ENCODE peak calls at places on chromosomes 16 and 17, in ten cellular contexts. V is pancreas; L is NCI-H1417; U is activated B cell treated with CpG ODN at 0.5 μM for 24 hours; M is NCI-H345; F is stimulated activated CD8-positive, alpha-beta memory T cell treated with anti-CD3 and anti-CD28 coated beads, Interleukin-7, amount 100 ng/mL, for 1 hour; I is NCI-H146; T is SHP77; O is GM04504; E is activated CD8-positive, alpha-beta memory T cell treated with anti-CD3 and anti-CD28 coated beads for 1 hour. G is an unnamed sample.
A peak's percentile ranks its signal among the peaks of the same experiment; 100 is the strongest.

GRCh38 chr17:57084361-57084801 is 665 bp upstream of the AKAP1 start:
- DNase-seq in V (no peak), L (no peak), U (no peak), M (no peak), F (no peak), I (no peak), T (no peak), O (no peak), E (no peak), G (no peak)

GRCh38 chr17:49926886-49927285 is 42.1 kb upstream of the DLX4 start:
- DNase-seq in V (no peak), L (no peak), U (no peak), M (no peak), F (no peak), I (no peak), T (no peak), O (no peak), E (no peak), G (no peak)

GRCh38 chr17:246851-247421 is 65.5 kb upstream of the DOC2B start:
- DNase-seq in V (peak; percentile 62), L (no peak), U (no peak), M (no peak), F (no peak), I (no peak), T (no peak), O (no peak), E (no peak), G (no peak)

GRCh38 chr17:15323147-15323546 is 18.2 kb downstream of the TEKT3 start:
- DNase-seq in V (no peak), L (no peak), U (no peak), M (no peak), F (no peak), I (no peak), T (no peak), O (no peak), E (no peak), G (no peak)

GRCh38 chr16:4869147-4869790 is 22.0 kb downstream of the UBN1 start:
- DNase-seq in V (no peak), L (no peak), U (no peak), M (no peak), F (no peak), I (no peak), T (no peak), O (no peak), E (no peak), G (no peak)

GRCh38 chr17:2027528-2028233 is 2.3 kb upstream of the DPH1 start:
- DNase-seq in V (no peak), L (no peak), U (no peak), M (no peak), F (no peak), I (no peak), T (no peak), O (no peak), E (no peak), G (no peak)

GRCh38 chr17:45855691-45856315 is 11.1 kb downstream of the SPPL2C start:
- DNase-seq in V (no peak), L (no peak), U (no peak), M (no peak), F (no peak), I (no peak), T (no peak), O (no peak), E (no peak), G (no peak)

GRCh38 chr16:72018470-72018869 is 9.9 kb downstream of the DHODH start:
- DNase-seq in V (no peak), L (no peak), U (no peak), M (no peak), F (no peak), I (no peak), T (no peak), O (no peak), E (no peak), G (no peak)

GRCh38 chr16:84950906-84951305 is 60.4 kb downstream of the ZDHHC7 start:
- DNase-seq in V (no peak), L (no peak), U (no peak), M (no peak), F (no peak), I (no peak), T (peak; percentile 89), O (no peak), E (no peak), G (peak; percentile 18)

GRCh38 chr16:12459401-12459791 is 344.3 kb downstream of the CPPED1 start:
- DNase-seq in V (no peak), L (no peak), U (peak; percentile 22), M (no peak), F (no peak), I (no peak), T (no peak), O (no peak), E (no peak), G (no peak)

GRCh38 chr17:61505846-61506627 is 53.8 kb downstream of the TBX4 start:
- DNase-seq in V (no peak), L (no peak), U (no peak), M (no peak), F (no peak), I (no peak), T (no peak), O (no peak), E (no peak), G (no peak)

GRCh38 chr17:45888392-45888791 is 6.0 kb upstream of the MAPT start:
- DNase-seq in V (no peak), L (no peak), U (no peak), M (no peak), F (no peak), I (no peak), T (no peak), O (no peak), E (no peak), G (no peak)

GRCh38 chr17:17855976-17856375 is 19.2 kb upstream of the SREBF1 start:
- DNase-seq in V (no peak), L (no peak), U (no peak), M (no peak), F (no peak), I (no peak), T (no peak), O (no peak), E (no peak), G (no peak)

GRCh38 chr17:79997004-79997673 is 38.5 kb downstream of the TBC1D16 start:
- DNase-seq in V (no peak), L (no peak), U (peak; percentile 41), M (peak; percentile 21), F (peak; percentile 28), I (no peak), T (no peak), O (no peak), E (peak; percentile 37), G (peak; percentile 81)

GRCh38 chr17:72422204-72422504 is 301.3 kb downstream of the SOX9 start:
- DNase-seq in V (no peak), L (no peak), U (no peak), M (no peak), F (no peak), I (no peak), T (no peak), O (no peak), E (no peak), G (no peak)

GRCh38 chr17:29145289-29146058 is 34.7 kb downstream of the MYO18A start:
- DNase-seq in V (no peak), L (peak; percentile 39), U (peak; percentile 36), M (peak; percentile 62), F (peak; percentile 34), I (peak; percentile 45), T (peak; percentile 71), O (peak; percentile 55), E (peak; percentile 26), G (peak; percentile 66)

GRCh38 chr17:5355416-5356129 is 63.9 kb downstream of the NUP88 start:
- DNase-seq in V (no peak), L (no peak), U (no peak), M (no peak), F (no peak), I (peak; percentile 33), T (no peak), O (no peak), E (no peak), G (no peak)

GRCh38 chr16:28974007-28974436 is 556 bp upstream of the SPNS1 start:
- DNase-seq in V (no peak), L (peak; percentile 66), U (no peak), M (peak; percentile 73), F (no peak), I (peak; percentile 81), T (peak; percentile 76), O (peak; percentile 45), E (no peak), G (no peak)

GRCh38 chr16:21150375-21151001 is at the start of gene DNAH3:
- DNase-seq in V (no peak), L (peak; percentile 72), U (no peak), M (peak; percentile 96), F (no peak), I (no peak), T (peak; percentile 57), O (no peak), E (no peak), G (no peak)

GRCh38 chr17:6627019-6627418 is 13.5 kb downstream of the KIAA0753 start:
- DNase-seq in V (no peak), L (no peak), U (no peak), M (no peak), F (no peak), I (no peak), T (no peak), O (no peak), E (no peak), G (no peak)

GRCh38 chr16:84806256-84806889 is 13.4 kb upstream of the CRISPLD2 start:
- DNase-seq in V (no peak), L (no peak), U (no peak), M (no peak), F (no peak), I (no peak), T (peak; percentile 84), O (no peak), E (no peak), G (no peak)

GRCh38 chr16:23283571-23283970 is 18.5 kb upstream of the SCNN1B start:
- DNase-seq in V (no peak), L (no peak), U (no peak), M (no peak), F (no peak), I (no peak), T (no peak), O (no peak), E (no peak), G (no peak)

GRCh38 chr17:77666881-77667395 is 291.6 kb upstream of the TNRC6C start:
- DNase-seq in V (no peak), L (no peak), U (peak; percentile 24), M (no peak), F (peak; percentile 25), I (no peak), T (no peak), O (no peak), E (no peak), G (peak; percentile 60)

GRCh38 chr17:41816637-41817320 is 4.0 kb downstream of the FKBP10 start:
- DNase-seq in V (no peak), L (no peak), U (no peak), M (no peak), F (no peak), I (no peak), T (no peak), O (no peak), E (no peak), G (no peak)

GRCh38 chr16:84788968-84789371 is 30.8 kb upstream of the CRISPLD2 start:
- DNase-seq in V (no peak), L (no peak), U (no peak), M (no peak), F (no peak), I (no peak), T (no peak), O (peak; percentile 59), E (no peak), G (no peak)

GRCh38 chr16:85461814-85462404 is 151.2 kb upstream of the GSE1 start:
- DNase-seq in V (no peak), L (peak; percentile 88), U (no peak), M (peak; percentile 82), F (no peak), I (peak; percentile 59), T (peak; percentile 63), O (no peak), E (no peak), G (no peak)

GRCh38 chr16:12320298-12320706 is 343.8 kb downstream of the SNX29 start:
- DNase-seq in V (no peak), L (peak; percentile 36), U (no peak), M (peak; percentile 62), F (no peak), I (peak; percentile 86), T (peak; percentile 20), O (no peak), E (no peak), G (no peak)

GRCh38 chr16:50440991-50441390 is 72.2 kb upstream of the BRD7 start:
- DNase-seq in V (no peak), L (no peak), U (no peak), M (no peak), F (no peak), I (no peak), T (no peak), O (no peak), E (no peak), G (no peak)